ENCODE peak calls at places on chromosomes 2 and 18, in six cellular contexts. A, Z, C, G, M and Y are unnamed samples.

GRCh38 chr2:164803772-164804466 is 37.7 kb downstream of the COBLL1 start:
- DNase-seq in A (no peak), Z (no peak), C (no peak), G (no peak), M (peak; percentile 25), Y (no peak)

GRCh38 chr2:38789689-38790088 is 11.7 kb downstream of the GEMIN6 start:
- DNase-seq in A (no peak), Z (no peak), C (no peak), G (no peak), M (no peak), Y (no peak)

GRCh38 chr18:74868461-74868860 is 270.8 kb downstream of the ZNF407 start:
- DNase-seq in A (no peak), Z (no peak), C (no peak), G (no peak), M (peak; percentile 54), Y (no peak)

GRCh38 chr2:15640291-15640711 is 48.6 kb downstream of the DDX1 start:
- DNase-seq in A (no peak), Z (no peak), C (no peak), G (no peak), M (no peak), Y (no peak)

GRCh38 chr18:62379051-62379450 is 53.9 kb downstream of the TNFRSF11A start:
- DNase-seq in A (no peak), Z (no peak), C (no peak), G (no peak), M (no peak), Y (no peak)

GRCh38 chr18:49011291-49011746 is 60.6 kb upstream of the SMAD7 start:
- DNase-seq in A (peak; percentile 33), Z (no peak), C (peak; percentile 25), G (no peak), M (no peak), Y (peak; percentile 55)

GRCh38 chr2:58920001-58920400 is 678.9 kb upstream of the FANCL start:
- DNase-seq in A (no peak), Z (no peak), C (no peak), G (no peak), M (no peak), Y (no peak)

GRCh38 chr2:72024451-72025175 is 123.0 kb downstream of the CYP26B1 start:
- DNase-seq in A (peak; percentile 22), Z (no peak), C (no peak), G (no peak), M (no peak), Y (peak; percentile 30)

GRCh38 chr2:152581360-152581759 is 135.9 kb downstream of the PRPF40A start:
- DNase-seq in A (no peak), Z (no peak), C (no peak), G (no peak), M (no peak), Y (no peak)

GRCh38 chr2:152583512-152584188 is 133.6 kb downstream of the PRPF40A start:
- DNase-seq in A (no peak), Z (no peak), C (no peak), G (no peak), M (no peak), Y (no peak)

GRCh38 chr2:152584301-152584700 is 133.0 kb downstream of the PRPF40A start:
- DNase-seq in A (no peak), Z (no peak), C (no peak), G (no peak), M (no peak), Y (no peak)

GRCh38 chr2:152580722-152581121 is 136.5 kb downstream of the PRPF40A start:
- DNase-seq in A (no peak), Z (no peak), C (no peak), G (no peak), M (no peak), Y (no peak)

DNA sequence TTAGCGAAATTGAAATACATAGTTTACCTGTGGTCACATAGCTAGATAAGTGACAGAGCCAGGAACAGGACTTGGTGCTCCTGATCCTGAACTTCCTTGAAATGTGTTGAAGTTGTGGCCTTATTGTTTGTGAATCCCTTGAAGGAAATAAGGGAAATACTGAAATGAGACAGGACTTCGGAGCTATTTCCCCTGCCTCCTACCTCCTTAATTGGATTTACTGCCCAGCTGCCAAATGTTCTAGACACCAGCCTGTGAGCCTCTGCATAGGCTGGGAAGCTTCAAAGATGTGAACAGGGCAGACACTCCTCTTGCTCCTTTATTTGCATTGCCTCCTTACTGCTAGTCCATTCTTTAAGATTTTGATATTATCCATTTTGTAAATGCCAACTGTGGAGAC is 135.2 kb downstream of the PRPF40A start:
- DNase-seq in A (no peak), Z (no peak), C (no peak), G (no peak), M (no peak), Y (no peak)
- H3K4me1 ChIP-seq in A (no peaks in the 10 kb centered on the region), Z (no peaks in the 10 kb centered on the region), C (no peaks in the 10 kb centered on the region), G (no peaks in the 10 kb centered on the region), M (no peaks in the 10 kb centered on the region), Y (peaks cover 7% of the 10 kb centered on the region)

DNA sequence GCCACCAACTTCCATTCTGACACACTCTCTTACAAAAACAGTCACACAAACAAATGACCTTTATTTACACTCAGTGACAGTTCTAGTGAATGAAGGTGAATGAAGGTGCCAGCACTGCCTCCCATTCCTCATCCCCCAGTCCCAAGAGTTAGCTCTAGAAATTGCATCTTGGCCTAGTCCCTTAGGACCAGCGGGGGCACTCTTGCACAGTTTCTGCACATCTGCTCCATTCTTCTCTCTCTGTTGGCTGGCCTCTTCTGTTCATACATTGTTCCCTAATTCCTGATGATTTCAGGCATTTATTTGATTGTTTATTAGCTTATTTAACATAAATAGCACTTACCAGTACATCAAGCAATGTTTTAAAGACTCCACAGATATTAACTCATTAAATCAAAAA is 30.9 kb downstream of the GAREM1 start:
- DNase-seq in A (no peak), Z (no peak), C (no peak), G (peak; percentile 0), M (no peak), Y (no peak)
- H3K4me1 ChIP-seq in A (no peaks in the 10 kb centered on the region), Z (peaks cover 4% of the 10 kb centered on the region), C (peaks cover 13% of the 10 kb centered on the region), G (no peaks in the 10 kb centered on the region), M (peaks cover 45% of the 10 kb centered on the region), Y (peaks cover 8% of the 10 kb centered on the region)

DNA sequence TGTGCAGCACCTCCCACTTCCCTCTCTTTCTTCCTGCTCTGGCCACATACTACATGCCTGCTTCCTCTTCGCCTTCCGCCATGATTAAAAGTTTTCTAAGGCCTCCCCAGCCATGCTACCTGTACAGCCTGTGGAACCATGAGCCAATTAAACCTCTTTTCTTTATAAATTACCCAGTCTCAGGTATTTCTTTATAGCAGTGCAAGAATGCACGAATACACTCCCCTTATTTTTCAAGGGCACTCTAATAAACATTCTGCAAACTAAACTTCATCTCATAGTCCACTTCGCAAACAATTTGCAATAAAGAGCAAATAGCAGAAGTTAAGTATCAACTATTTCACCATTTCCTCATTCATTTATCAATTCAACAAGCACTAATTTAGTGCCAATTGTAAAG is 351.3 kb downstream of the PID1 start:
- DNase-seq in A (no peak), Z (no peak), C (no peak), G (no peak), M (no peak), Y (no peak)
- H3K4me1 ChIP-seq in A (no peaks in the 10 kb centered on the region), Z (no peaks in the 10 kb centered on the region), C (no peaks in the 10 kb centered on the region), G (no peaks in the 10 kb centered on the region), M (no peaks in the 10 kb centered on the region), Y (peaks cover 1% of the 10 kb centered on the region)

GRCh38 chr18:44682181-44682870 is 1.6 kb downstream of the SETBP1 start:
- DNase-seq in A (no peak), Z (peak; percentile 8), C (peak; percentile 35), G (no peak), M (peak; percentile 38), Y (peak; percentile 59)

GRCh38 chr18:44681039-44681595 is 429 bp downstream of the SETBP1 start:
- DNase-seq in A (no peak), Z (no peak), C (no peak), G (peak; percentile 1), M (no peak), Y (no peak)

GRCh38 chr18:44683566-44683965 is 2.9 kb downstream of the SETBP1 start:
- DNase-seq in A (no peak), Z (no peak), C (no peak), G (no peak), M (no peak), Y (no peak)

GRCh38 chr18:44681611-44682010 is 923 bp downstream of the SETBP1 start:
- DNase-seq in A (no peak), Z (no peak), C (no peak), G (no peak), M (no peak), Y (no peak)

DNA sequence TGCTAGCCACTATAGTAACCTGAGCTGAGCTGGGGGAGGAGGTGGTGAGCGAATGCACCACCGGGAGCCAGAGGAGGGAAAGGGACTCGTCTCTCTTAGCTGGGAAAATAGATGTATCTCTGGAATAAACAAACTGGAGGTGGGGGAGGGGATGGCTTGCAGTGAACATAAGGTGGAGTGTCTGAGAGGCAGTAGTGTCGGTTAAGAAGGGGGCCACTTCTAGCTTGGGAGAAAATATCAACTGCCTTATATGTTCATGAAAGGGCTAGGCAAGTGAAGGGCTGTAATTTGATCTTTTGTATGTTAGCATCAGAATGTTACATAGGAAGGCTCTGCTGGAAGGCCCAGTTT is 2.2 kb downstream of the SETBP1 start:
- DNase-seq in A (no peak), Z (peak; percentile 18), C (no peak), G (no peak), M (peak; percentile 76), Y (no peak)
- H3K4me1 ChIP-seq in A (no peaks in the 10 kb centered on the region), Z (peaks cover 19% of the 10 kb centered on the region), C (peaks cover 27% of the 10 kb centered on the region), G (peaks cover 29% of the 10 kb centered on the region), M (peaks cover 26% of the 10 kb centered on the region), Y (no peaks in the 10 kb centered on the region)

DNA sequence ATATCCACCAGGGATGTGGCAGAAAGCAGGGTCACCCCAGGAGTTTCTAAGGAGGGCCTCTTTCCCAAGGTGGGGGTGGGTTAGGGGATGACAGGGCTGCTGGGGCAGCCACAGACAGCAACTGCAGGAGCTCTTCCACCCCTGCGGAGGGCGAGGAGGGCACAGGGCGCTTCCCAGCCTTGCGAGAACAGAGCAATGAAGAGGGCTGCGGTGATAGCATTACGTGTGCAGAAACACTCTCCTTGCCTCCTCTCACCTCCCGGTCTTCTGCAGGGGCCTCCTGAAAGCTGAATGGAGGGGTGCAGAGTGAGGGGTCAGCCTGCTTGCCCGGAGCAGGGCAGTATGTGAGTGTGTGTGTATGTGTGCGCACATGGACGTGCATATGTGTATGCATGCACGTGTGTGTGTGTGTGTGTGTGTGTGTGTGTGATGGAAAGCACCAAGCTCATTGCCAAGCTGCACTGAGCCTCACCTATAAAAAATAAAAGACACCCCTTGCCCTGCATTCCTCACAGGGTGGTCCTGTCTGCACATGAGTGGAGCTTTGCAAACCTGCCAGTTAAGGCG is 29.4 kb upstream of the IL1R2 start:
- DNase-seq in A (peak; percentile 58), Z (no peak), C (no peak), G (no peak), M (no peak), Y (no peak)
- H3K4me1 ChIP-seq in A (peaks cover 11% of the 10 kb centered on the region), Z (no peaks in the 10 kb centered on the region), C (peaks cover 65% of the 10 kb centered on the region), G (no peaks in the 10 kb centered on the region), M (no peaks in the 10 kb centered on the region), Y (no peaks in the 10 kb centered on the region)

GRCh38 chr2:237697586-237698337 is 70.4 kb downstream of the LRRFIP1 start:
- DNase-seq in A (no peak), Z (no peak), C (no peak), G (peak; percentile 72), M (no peak), Y (no peak)
- H3K4me1 ChIP-seq in A (peaks cover 4% of the 10 kb centered on the region), Z (peaks cover 41% of the 10 kb centered on the region), C (peaks cover 94% of the 10 kb centered on the region), G (peaks cover 78% of the 10 kb centered on the region), M (peaks cover 92% of the 10 kb centered on the region), Y (peaks cover 2% of the 10 kb centered on the region)